ENCODE peak calls at places on chromosome 13, in ten cellular contexts. One of them, this sample, is unnamed.

GRCh38 chr13:28679628-28680027 is 20.7 kb downstream of the POMP start:
- DNase-seq in KG1: no peak
- DNase-seq in G401: peak; percentile 36
- DNase-seq in substantia nigra: no peak
- DNase-seq in HS-27A: no peak
- DNase-seq in cardiac muscle cell: no peak
- DNase-seq in fibroblast of gingiva: no peak
- DNase-seq in activated naive CD8-positive, alpha-beta T cell treated with anti-CD3 and anti-CD28 coated beads, Interleukin-2, amount 10 ng/mL, durations not matched to agents 7 days and 5 days: no peak
- DNase-seq in uterus: no peak
- DNase-seq in AG09309: no peak
- DNase-seq in this sample: peak; percentile 74

GRCh38 chr13:76707360-76707759 is 178.8 kb downstream of the KCTD12 start:
- DNase-seq in uterus: no peak
- DNase-seq in G401: no peak
- DNase-seq in AG09309: no peak
- DNase-seq in KG1: no peak
- DNase-seq in cardiac muscle cell: no peak
- DNase-seq in substantia nigra: no peak
- DNase-seq in activated naive CD8-positive, alpha-beta T cell treated with anti-CD3 and anti-CD28 coated beads, Interleukin-2, amount 10 ng/mL, durations not matched to agents 7 days and 5 days: no peak
- DNase-seq in fibroblast of gingiva: no peak
- DNase-seq in HS-27A: no peak
- DNase-seq in this sample: no peak

GRCh38 chr13:35936579-35936978 is 194.6 kb downstream of the DCLK1 start:
- DNase-seq in fibroblast of gingiva: no peak
- DNase-seq in G401: no peak
- DNase-seq in cardiac muscle cell: no peak
- DNase-seq in substantia nigra: no peak
- DNase-seq in HS-27A: no peak
- DNase-seq in KG1: no peak
- DNase-seq in uterus: no peak
- DNase-seq in AG09309: no peak
- DNase-seq in activated naive CD8-positive, alpha-beta T cell treated with anti-CD3 and anti-CD28 coated beads, Interleukin-2, amount 10 ng/mL, durations not matched to agents 7 days and 5 days: no peak
- DNase-seq in this sample: no peak

GRCh38 chr13:111210945-111211469 is 95.9 kb downstream of the ARHGEF7 start:
- DNase-seq in AG09309: no peak
- DNase-seq in activated naive CD8-positive, alpha-beta T cell treated with anti-CD3 and anti-CD28 coated beads, Interleukin-2, amount 10 ng/mL, durations not matched to agents 7 days and 5 days: no peak
- DNase-seq in fibroblast of gingiva: no peak
- DNase-seq in HS-27A: no peak
- DNase-seq in G401: no peak
- DNase-seq in uterus: no peak
- DNase-seq in cardiac muscle cell: no peak
- DNase-seq in substantia nigra: no peak
- DNase-seq in KG1: no peak
- DNase-seq in this sample: no peak

GRCh38 chr13:95628488-95628887 is 16.0 kb downstream of the DZIP1 start:
- DNase-seq in uterus: no peak
- DNase-seq in KG1: no peak
- DNase-seq in substantia nigra: no peak
- DNase-seq in cardiac muscle cell: no peak
- DNase-seq in G401: no peak
- DNase-seq in activated naive CD8-positive, alpha-beta T cell treated with anti-CD3 and anti-CD28 coated beads, Interleukin-2, amount 10 ng/mL, durations not matched to agents 7 days and 5 days: no peak
- DNase-seq in HS-27A: no peak
- DNase-seq in fibroblast of gingiva: no peak
- DNase-seq in AG09309: no peak
- DNase-seq in this sample: no peak

GRCh38 chr13:101749584-101749983 is 297.1 kb downstream of the ITGBL1 start:
- DNase-seq in cardiac muscle cell: no peak
- DNase-seq in fibroblast of gingiva: no peak
- DNase-seq in KG1: no peak
- DNase-seq in activated naive CD8-positive, alpha-beta T cell treated with anti-CD3 and anti-CD28 coated beads, Interleukin-2, amount 10 ng/mL, durations not matched to agents 7 days and 5 days: no peak
- DNase-seq in G401: no peak
- DNase-seq in HS-27A: no peak
- DNase-seq in AG09309: no peak
- DNase-seq in substantia nigra: no peak
- DNase-seq in uterus: no peak
- DNase-seq in this sample: no peak

GRCh38 chr13:102721800-102722231 is 27.0 kb upstream of the METTL21C start:
- DNase-seq in activated naive CD8-positive, alpha-beta T cell treated with anti-CD3 and anti-CD28 coated beads, Interleukin-2, amount 10 ng/mL, durations not matched to agents 7 days and 5 days: no peak
- DNase-seq in uterus: no peak
- DNase-seq in G401: peak; percentile 21
- DNase-seq in fibroblast of gingiva: peak; percentile 89
- DNase-seq in HS-27A: no peak
- DNase-seq in KG1: no peak
- DNase-seq in AG09309: no peak
- DNase-seq in substantia nigra: no peak
- DNase-seq in cardiac muscle cell: no peak
- DNase-seq in this sample: peak; percentile 44

GRCh38 chr13:78160793-78161192 is 242.2 kb upstream of the EDNRB start:
- DNase-seq in uterus: no peak
- DNase-seq in substantia nigra: no peak
- DNase-seq in cardiac muscle cell: no peak
- DNase-seq in KG1: no peak
- DNase-seq in fibroblast of gingiva: peak; percentile 90
- DNase-seq in G401: no peak
- DNase-seq in AG09309: peak; percentile 10
- DNase-seq in HS-27A: no peak
- DNase-seq in activated naive CD8-positive, alpha-beta T cell treated with anti-CD3 and anti-CD28 coated beads, Interleukin-2, amount 10 ng/mL, durations not matched to agents 7 days and 5 days: no peak
- DNase-seq in this sample: peak; percentile 100

GRCh38 chr13:22837980-22838615 is 342.7 kb upstream of the SGCG start:
- DNase-seq in substantia nigra: no peak
- DNase-seq in activated naive CD8-positive, alpha-beta T cell treated with anti-CD3 and anti-CD28 coated beads, Interleukin-2, amount 10 ng/mL, durations not matched to agents 7 days and 5 days: no peak
- DNase-seq in HS-27A: no peak
- DNase-seq in KG1: no peak
- DNase-seq in uterus: no peak
- DNase-seq in fibroblast of gingiva: no peak
- DNase-seq in AG09309: no peak
- DNase-seq in cardiac muscle cell: no peak
- DNase-seq in G401: no peak
- DNase-seq in this sample: no peak

GRCh38 chr13:113889467-113889866 is 25.6 kb upstream of the GAS6 start:
- DNase-seq in HS-27A: no peak
- DNase-seq in cardiac muscle cell: no peak
- DNase-seq in G401: no peak
- DNase-seq in uterus: no peak
- DNase-seq in substantia nigra: no peak
- DNase-seq in AG09309: no peak
- DNase-seq in KG1: no peak
- DNase-seq in activated naive CD8-positive, alpha-beta T cell treated with anti-CD3 and anti-CD28 coated beads, Interleukin-2, amount 10 ng/mL, durations not matched to agents 7 days and 5 days: no peak
- DNase-seq in fibroblast of gingiva: no peak
- DNase-seq in this sample: no peak

GRCh38 chr13:39612023-39612637 is 9.1 kb upstream of the LHFPL6 start:
- DNase-seq in fibroblast of gingiva: peak; percentile 64
- DNase-seq in KG1: no peak
- DNase-seq in activated naive CD8-positive, alpha-beta T cell treated with anti-CD3 and anti-CD28 coated beads, Interleukin-2, amount 10 ng/mL, durations not matched to agents 7 days and 5 days: no peak
- DNase-seq in cardiac muscle cell: peak; percentile 87
- DNase-seq in HS-27A: no peak
- DNase-seq in G401: peak; percentile 92
- DNase-seq in uterus: peak; percentile 57
- DNase-seq in AG09309: peak; percentile 52
- DNase-seq in substantia nigra: no peak
- DNase-seq in this sample: peak; percentile 83

GRCh38 chr13:23956106-23956505 is 58.8 kb upstream of the C1QTNF9B start:
- DNase-seq in cardiac muscle cell: no peak
- DNase-seq in uterus: no peak
- DNase-seq in substantia nigra: no peak
- DNase-seq in KG1: no peak
- DNase-seq in fibroblast of gingiva: no peak
- DNase-seq in activated naive CD8-positive, alpha-beta T cell treated with anti-CD3 and anti-CD28 coated beads, Interleukin-2, amount 10 ng/mL, durations not matched to agents 7 days and 5 days: no peak
- DNase-seq in AG09309: no peak
- DNase-seq in G401: no peak
- DNase-seq in HS-27A: no peak
- DNase-seq in this sample: no peak

GRCh38 chr13:89199138-89199537 is 1528.0 kb downstream of the SLITRK5 start:
- DNase-seq in activated naive CD8-positive, alpha-beta T cell treated with anti-CD3 and anti-CD28 coated beads, Interleukin-2, amount 10 ng/mL, durations not matched to agents 7 days and 5 days: no peak
- DNase-seq in AG09309: no peak
- DNase-seq in fibroblast of gingiva: no peak
- DNase-seq in substantia nigra: no peak
- DNase-seq in HS-27A: no peak
- DNase-seq in G401: no peak
- DNase-seq in cardiac muscle cell: no peak
- DNase-seq in uterus: no peak
- DNase-seq in KG1: no peak
- DNase-seq in this sample: no peak

GRCh38 chr13:109331898-109332297 is 454.5 kb downstream of the IRS2 start:
- DNase-seq in HS-27A: no peak
- DNase-seq in substantia nigra: no peak
- DNase-seq in cardiac muscle cell: no peak
- DNase-seq in activated naive CD8-positive, alpha-beta T cell treated with anti-CD3 and anti-CD28 coated beads, Interleukin-2, amount 10 ng/mL, durations not matched to agents 7 days and 5 days: no peak
- DNase-seq in fibroblast of gingiva: peak; percentile 49
- DNase-seq in uterus: no peak
- DNase-seq in G401: no peak
- DNase-seq in KG1: no peak
- DNase-seq in AG09309: peak; percentile 51
- DNase-seq in this sample: no peak

GRCh38 chr13:76148926-76149325 is 512.8 kb downstream of the LMO7 start:
- DNase-seq in cardiac muscle cell: no peak
- DNase-seq in AG09309: peak; percentile 71
- DNase-seq in KG1: no peak
- DNase-seq in fibroblast of gingiva: peak; percentile 13
- DNase-seq in G401: no peak
- DNase-seq in activated naive CD8-positive, alpha-beta T cell treated with anti-CD3 and anti-CD28 coated beads, Interleukin-2, amount 10 ng/mL, durations not matched to agents 7 days and 5 days: no peak
- DNase-seq in substantia nigra: no peak
- DNase-seq in uterus: no peak
- DNase-seq in HS-27A: peak; percentile 42
- DNase-seq in this sample: no peak

GRCh38 chr13:23323946-23324709 is 109.4 kb downstream of the SACS start:
- DNase-seq in HS-27A: no peak
- DNase-seq in uterus: no peak
- DNase-seq in substantia nigra: no peak
- DNase-seq in G401: no peak
- DNase-seq in AG09309: no peak
- DNase-seq in fibroblast of gingiva: no peak
- DNase-seq in cardiac muscle cell: no peak
- DNase-seq in KG1: no peak
- DNase-seq in activated naive CD8-positive, alpha-beta T cell treated with anti-CD3 and anti-CD28 coated beads, Interleukin-2, amount 10 ng/mL, durations not matched to agents 7 days and 5 days: no peak
- DNase-seq in this sample: no peak

GRCh38 chr13:104286566-104287290 is 1220.5 kb upstream of the SLC10A2 start:
- DNase-seq in cardiac muscle cell: no peak
- DNase-seq in HS-27A: no peak
- DNase-seq in KG1: no peak
- DNase-seq in fibroblast of gingiva: no peak
- DNase-seq in uterus: no peak
- DNase-seq in AG09309: no peak
- DNase-seq in substantia nigra: no peak
- DNase-seq in activated naive CD8-positive, alpha-beta T cell treated with anti-CD3 and anti-CD28 coated beads, Interleukin-2, amount 10 ng/mL, durations not matched to agents 7 days and 5 days: no peak
- DNase-seq in G401: no peak
- DNase-seq in this sample: no peak

GRCh38 chr13:78680611-78681010 is 21.7 kb upstream of the OBI1 start:
- DNase-seq in substantia nigra: no peak
- DNase-seq in HS-27A: no peak
- DNase-seq in uterus: no peak
- DNase-seq in KG1: no peak
- DNase-seq in fibroblast of gingiva: no peak
- DNase-seq in G401: peak; percentile 84
- DNase-seq in AG09309: no peak
- DNase-seq in cardiac muscle cell: no peak
- DNase-seq in activated naive CD8-positive, alpha-beta T cell treated with anti-CD3 and anti-CD28 coated beads, Interleukin-2, amount 10 ng/mL, durations not matched to agents 7 days and 5 days: no peak
- DNase-seq in this sample: no peak

GRCh38 chr13:71712988-71713653 is 153.9 kb downstream of the DACH1 start:
- DNase-seq in G401: no peak
- DNase-seq in activated naive CD8-positive, alpha-beta T cell treated with anti-CD3 and anti-CD28 coated beads, Interleukin-2, amount 10 ng/mL, durations not matched to agents 7 days and 5 days: no peak
- DNase-seq in cardiac muscle cell: peak; percentile 79
- DNase-seq in uterus: no peak
- DNase-seq in substantia nigra: no peak
- DNase-seq in KG1: peak; percentile 9
- DNase-seq in fibroblast of gingiva: no peak
- DNase-seq in AG09309: no peak
- DNase-seq in HS-27A: no peak
- DNase-seq in this sample: peak; percentile 18

GRCh38 chr13:98992355-98992754 is 14.5 kb upstream of the DOCK9 start:
- DNase-seq in fibroblast of gingiva: no peak
- DNase-seq in KG1: no peak
- DNase-seq in HS-27A: no peak
- DNase-seq in cardiac muscle cell: no peak
- DNase-seq in uterus: no peak
- DNase-seq in substantia nigra: no peak
- DNase-seq in G401: no peak
- DNase-seq in activated naive CD8-positive, alpha-beta T cell treated with anti-CD3 and anti-CD28 coated beads, Interleukin-2, amount 10 ng/mL, durations not matched to agents 7 days and 5 days: no peak
- DNase-seq in AG09309: no peak
- DNase-seq in this sample: no peak

GRCh38 chr13:105925496-105925895 is 610.0 kb downstream of the EFNB2 start:
- DNase-seq in fibroblast of gingiva: no peak
- DNase-seq in G401: no peak
- DNase-seq in cardiac muscle cell: no peak
- DNase-seq in uterus: no peak
- DNase-seq in HS-27A: no peak
- DNase-seq in KG1: no peak
- DNase-seq in AG09309: peak; percentile 81
- DNase-seq in substantia nigra: no peak
- DNase-seq in activated naive CD8-positive, alpha-beta T cell treated with anti-CD3 and anti-CD28 coated beads, Interleukin-2, amount 10 ng/mL, durations not matched to agents 7 days and 5 days: no peak
- DNase-seq in this sample: no peak

GRCh38 chr13:89214115-89214514 is 1542.9 kb downstream of the SLITRK5 start:
- DNase-seq in G401: no peak
- DNase-seq in substantia nigra: no peak
- DNase-seq in AG09309: no peak
- DNase-seq in fibroblast of gingiva: no peak
- DNase-seq in KG1: no peak
- DNase-seq in cardiac muscle cell: no peak
- DNase-seq in HS-27A: no peak
- DNase-seq in activated naive CD8-positive, alpha-beta T cell treated with anti-CD3 and anti-CD28 coated beads, Interleukin-2, amount 10 ng/mL, durations not matched to agents 7 days and 5 days: no peak
- DNase-seq in uterus: no peak
- DNase-seq in this sample: no peak

GRCh38 chr13:48750588-48751383 is 97.1 kb downstream of the CYSLTR2 start:
- DNase-seq in substantia nigra: no peak
- DNase-seq in G401: peak; percentile 17
- DNase-seq in fibroblast of gingiva: peak; percentile 73
- DNase-seq in KG1: no peak
- DNase-seq in HS-27A: no peak
- DNase-seq in uterus: peak; percentile 68
- DNase-seq in AG09309: no peak
- DNase-seq in activated naive CD8-positive, alpha-beta T cell treated with anti-CD3 and anti-CD28 coated beads, Interleukin-2, amount 10 ng/mL, durations not matched to agents 7 days and 5 days: no peak
- DNase-seq in cardiac muscle cell: no peak
- DNase-seq in this sample: no peak

GRCh38 chr13:85373322-85373721 is 425.9 kb downstream of the SLITRK6 start:
- DNase-seq in fibroblast of gingiva: no peak
- DNase-seq in substantia nigra: no peak
- DNase-seq in KG1: no peak
- DNase-seq in HS-27A: no peak
- DNase-seq in uterus: no peak
- DNase-seq in cardiac muscle cell: no peak
- DNase-seq in activated naive CD8-positive, alpha-beta T cell treated with anti-CD3 and anti-CD28 coated beads, Interleukin-2, amount 10 ng/mL, durations not matched to agents 7 days and 5 days: no peak
- DNase-seq in AG09309: no peak
- DNase-seq in G401: no peak
- DNase-seq in this sample: no peak

GRCh38 chr13:98977568-98978270 is at the start of gene DOCK9:
- DNase-seq in substantia nigra: peak; percentile 46
- DNase-seq in KG1: no peak
- DNase-seq in AG09309: no peak
- DNase-seq in activated naive CD8-positive, alpha-beta T cell treated with anti-CD3 and anti-CD28 coated beads, Interleukin-2, amount 10 ng/mL, durations not matched to agents 7 days and 5 days: no peak
- DNase-seq in cardiac muscle cell: peak; percentile 62
- DNase-seq in HS-27A: no peak
- DNase-seq in G401: peak; percentile 36
- DNase-seq in uterus: peak; percentile 39
- DNase-seq in fibroblast of gingiva: peak; percentile 41
- DNase-seq in this sample: no peak

GRCh38 chr13:44274838-44275237 is 98.8 kb upstream of the SERP2 start:
- DNase-seq in cardiac muscle cell: peak; percentile 32
- DNase-seq in AG09309: no peak
- DNase-seq in G401: no peak
- DNase-seq in KG1: no peak
- DNase-seq in fibroblast of gingiva: no peak
- DNase-seq in activated naive CD8-positive, alpha-beta T cell treated with anti-CD3 and anti-CD28 coated beads, Interleukin-2, amount 10 ng/mL, durations not matched to agents 7 days and 5 days: no peak
- DNase-seq in uterus: no peak
- DNase-seq in HS-27A: no peak
- DNase-seq in substantia nigra: no peak
- DNase-seq in this sample: no peak

GRCh38 chr13:54758795-54759194 is 1730.2 kb downstream of the OLFM4 start:
- DNase-seq in HS-27A: no peak
- DNase-seq in fibroblast of gingiva: no peak
- DNase-seq in cardiac muscle cell: no peak
- DNase-seq in substantia nigra: no peak
- DNase-seq in AG09309: no peak
- DNase-seq in uterus: no peak
- DNase-seq in activated naive CD8-positive, alpha-beta T cell treated with anti-CD3 and anti-CD28 coated beads, Interleukin-2, amount 10 ng/mL, durations not matched to agents 7 days and 5 days: no peak
- DNase-seq in G401: no peak
- DNase-seq in KG1: no peak
- DNase-seq in this sample: no peak

GRCh38 chr13:106393776-106394175 is 141.7 kb downstream of the EFNB2 start:
- DNase-seq in fibroblast of gingiva: no peak
- DNase-seq in cardiac muscle cell: no peak
- DNase-seq in G401: no peak
- DNase-seq in uterus: no peak
- DNase-seq in KG1: no peak
- DNase-seq in activated naive CD8-positive, alpha-beta T cell treated with anti-CD3 and anti-CD28 coated beads, Interleukin-2, amount 10 ng/mL, durations not matched to agents 7 days and 5 days: no peak
- DNase-seq in HS-27A: no peak
- DNase-seq in AG09309: no peak
- DNase-seq in substantia nigra: no peak
- DNase-seq in this sample: no peak